ENCODE peak calls at places on chromosomes 5 and 9, in seven cellular contexts. Z is breast epithelium, L is adrenal gland, S is thyroid gland, Q is tibial nerve, N is spleen, H is suprapubic skin. A is an unnamed sample.

GRCh38 chr9:4079346-4079745 is 220.5 kb downstream of the GLIS3 start:
- DNase-seq in N (no peak), L (no peak), Z (no peak), H (no peak), Q (no peak), S (no peak), A (no peak)

GRCh38 chr5:150436141-150436680 is 13.3 kb downstream of the RPS14 start:
- DNase-seq in Q (peak; percentile 92), S (peak; percentile 91), N (peak; percentile 96), L (peak; percentile 90), H (peak; percentile 92), Z (peak; percentile 83), A (peak; percentile 97)

GRCh38 chr5:163330723-163331668 is 106.4 kb upstream of the CCNG1 start:
- DNase-seq in N (no peak), Z (no peak), Q (no peak), S (no peak), H (no peak), L (no peak), A (no peak)

GRCh38 chr9:111952559-111952958 is 55.9 kb downstream of the UGCG start:
- DNase-seq in Q (no peak), Z (no peak), H (no peak), N (no peak), S (no peak), L (no peak), A (no peak)

GRCh38 chr5:148482697-148483462 is 99.1 kb downstream of the FBXO38 start:
- DNase-seq in N (peak; percentile 84), H (no peak), L (peak; percentile 23), S (peak; percentile 36), Q (peak; percentile 17), Z (no peak), A (no peak)

GRCh38 chr5:75335952-75336624 is 932 bp upstream of the HMGCR start:
- DNase-seq in S (peak; percentile 52), L (peak; percentile 54), Q (no peak), H (no peak), Z (peak; percentile 24), N (no peak), A (no peak)

GRCh38 chr9:135478858-135479468 is 619 bp upstream of the PPP1R26 start:
- DNase-seq in H (no peak), S (peak; percentile 76), L (peak; percentile 65), Q (no peak), Z (peak; percentile 37), N (peak; percentile 76), A (no peak)

GRCh38 chr5:78526049-78526525 is 122.5 kb downstream of the LHFPL2 start:
- DNase-seq in S (no peak), L (no peak), N (no peak), Z (no peak), H (peak; percentile 76), Q (no peak), A (no peak)

GRCh38 chr5:179322071-179323025 is 22.9 kb downstream of the ADAMTS2 start:
- DNase-seq in L (peak; percentile 47), N (peak; percentile 62), Q (no peak), S (no peak), H (peak; percentile 69), Z (no peak), A (no peak)

GRCh38 chr5:144896473-144896872 is 725.8 kb downstream of the KCTD16 start:
- DNase-seq in Z (no peak), S (no peak), L (no peak), N (no peak), Q (no peak), H (no peak), A (no peak)

GRCh38 chr5:118326496-118327045 is 661.8 kb downstream of the DTWD2 start:
- DNase-seq in Z (no peak), L (no peak), Q (no peak), N (no peak), H (no peak), S (peak; percentile 62), A (no peak)

GRCh38 chr5:160230686-160231527 is 1.6 kb downstream of the FABP6 start:
- DNase-seq in S (peak; percentile 83), Q (no peak), N (no peak), H (no peak), Z (peak; percentile 66), L (peak; percentile 87), A (peak; percentile 39)

GRCh38 chr9:15618540-15619331 is 65.9 kb downstream of the CCDC171 start:
- DNase-seq in Q (no peak), N (no peak), L (no peak), Z (no peak), S (no peak), H (no peak), A (no peak)

GRCh38 chr5:35963381-35963843 is 25.0 kb upstream of the CAPSL start:
- DNase-seq in Q (no peak), L (no peak), S (no peak), H (no peak), Z (no peak), N (no peak), A (no peak)

GRCh38 chr5:21646469-21646868 is 1206.7 kb downstream of the CDH12 start:
- DNase-seq in N (no peak), H (no peak), Z (no peak), S (no peak), Q (no peak), L (no peak), A (no peak)

GRCh38 chr9:37364751-37365360 is 57.6 kb upstream of the GRHPR start:
- DNase-seq in H (no peak), Q (no peak), N (no peak), S (no peak), L (no peak), Z (no peak), A (no peak)

GRCh38 chr5:123937230-123937629 is 425.3 kb downstream of the CSNK1G3 start:
- DNase-seq in L (peak; percentile 24), Q (no peak), Z (no peak), S (no peak), N (no peak), H (no peak), A (peak; percentile 39)

GRCh38 chr5:36389245-36389644 is 87.5 kb upstream of the RANBP3L start:
- DNase-seq in Z (no peak), Q (no peak), H (no peak), N (no peak), L (peak; percentile 38), S (no peak), A (no peak)

GRCh38 chr9:137674307-137675305 is 55.8 kb downstream of the EHMT1 start:
- DNase-seq in L (no peak), Z (no peak), H (no peak), N (peak; percentile 45), S (no peak), Q (no peak), A (no peak)

GRCh38 chr9:76528642-76529190 is 69.7 kb downstream of the GCNT1 start:
- DNase-seq in N (no peak), S (no peak), Q (no peak), L (no peak), H (no peak), Z (no peak), A (no peak)

GRCh38 chr5:54249210-54250028 is 61.0 kb downstream of the ARL15 start:
- DNase-seq in N (no peak), Q (no peak), L (peak; percentile 24), S (peak; percentile 53), H (no peak), Z (no peak), A (peak; percentile 84)

GRCh38 chr5:40405230-40405629 is 274.5 kb upstream of the PTGER4 start:
- DNase-seq in N (no peak), Z (no peak), L (no peak), S (no peak), Q (no peak), H (no peak), A (no peak)

GRCh38 chr5:373710-374602 is 52.4 kb downstream of the AHRR start:
- DNase-seq in Z (peak; percentile 15), N (peak; percentile 77), S (peak; percentile 37), H (peak; percentile 56), Q (no peak), L (no peak), A (peak; percentile 14)

GRCh38 chr5:375921-376871 is 54.7 kb downstream of the AHRR start:
- DNase-seq in N (peak; percentile 67), S (no peak), Z (peak; percentile 6), Q (no peak), H (peak; percentile 53), L (no peak), A (peak; percentile 12)

GRCh38 chr5:372911-373709 is 51.6 kb downstream of the AHRR start:
- DNase-seq in Q (no peak), S (no peak), Z (peak; percentile 16), L (no peak), N (peak; percentile 77), H (peak; percentile 64), A (peak; percentile 15)

GRCh38 chr5:375336-375920 is 53.9 kb downstream of the AHRR start:
- DNase-seq in L (no peak), Z (peak; percentile 17), N (peak; percentile 69), Q (no peak), H (peak; percentile 50), S (no peak), A (peak; percentile 13)

GRCh38 chr5:374631-375335 is 53.3 kb downstream of the AHRR start:
- DNase-seq in H (peak; percentile 63), L (no peak), S (no peak), Q (no peak), Z (peak; percentile 9), N (peak; percentile 69), A (peak; percentile 84)
- TF ChIP-seq POLR2A in H (no peak), L (no peak), S (no peak), Q (no peak), Z (no peak), N (no peak), A (no peak)

DNA sequence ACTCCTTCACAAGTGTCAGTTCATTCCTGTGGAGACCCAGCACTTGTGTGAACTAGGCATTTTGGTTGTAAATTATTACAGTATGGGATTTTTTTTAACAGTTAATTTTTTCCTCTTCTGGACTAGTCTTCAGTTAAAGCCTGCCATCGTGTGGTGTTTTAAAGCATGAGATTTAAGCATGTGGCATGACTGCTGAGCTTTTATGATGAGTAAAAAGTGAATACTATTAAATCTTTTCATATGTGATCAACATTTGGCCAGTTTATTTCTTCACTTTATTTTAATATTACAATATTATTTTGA is 25.0 kb downstream of the LMNB1 start:
- DNase-seq in Z (no peak), S (no peak), L (no peak), H (no peak), N (no peak), Q (no peak), A (no peak)
- TF ChIP-seq CTCF in Z (peak; percentile 12), S (no peak), L (peak; percentile 43), H (peak; percentile 23), N (peak; percentile 41), Q (no peak), A (no peak)

GRCh38 chr5:155733935-155734334 is 593.0 kb upstream of the SGCD start:
- DNase-seq in H (no peak), N (no peak), L (no peak), Z (no peak), Q (no peak), S (no peak), A (no peak)
- TF ChIP-seq POLR2A in H (no peak), N (no peak), L (no peak), Z (no peak), Q (no peak), S (no peak), A (no peak)

GRCh38 chr5:138078006-138078643 is 5.7 kb upstream of the WNT8A start:
- DNase-seq in Z (no peak), H (no peak), N (no peak), Q (no peak), L (no peak), S (no peak), A (no peak)

GRCh38 chr5:138077064-138077696 is 6.7 kb upstream of the WNT8A start:
- DNase-seq in Q (peak; percentile 48), L (peak; percentile 62), N (no peak), S (peak; percentile 67), H (peak; percentile 63), Z (peak; percentile 22), A (peak; percentile 46)

GRCh38 chr5:138083702-138084101 is at the start of gene WNT8A:
- DNase-seq in S (no peak), Z (no peak), L (no peak), H (no peak), N (peak; percentile 28), Q (no peak), A (no peak)

GRCh38 chr5:138082033-138082432 is 1.8 kb upstream of the WNT8A start:
- DNase-seq in S (no peak), Q (no peak), N (peak; percentile 24), L (no peak), Z (no peak), H (no peak), A (no peak)
- TF ChIP-seq CTCF in S (no peak), Q (no peak), N (no peak), L (no peak), Z (no peak), H (no peak), A (no peak)